ENCODE peak calls at places on chromosome 6, in nine cellular contexts. One of them, this sample, is unnamed.

GRCh38 chr6:36914227-36914794 is 28.6 kb downstream of the C6orf89 start:
- DNase-seq in SW480: peak; percentile 46
- DNase-seq in activated B cell treated with CpG ODN at 0.5 μM for 24 hours: no peak
- DNase-seq in endothelial cell: peak; percentile 67
- DNase-seq in adrenal gland: peak; percentile 67
- DNase-seq in NCI-H1092 treated with DMSO at 0.1 percent for 48 hours: no peak
- DNase-seq in Kasumi-1: no peak
- DNase-seq in HEK293T: no peak
- DNase-seq in ecto neural progenitor cell: peak; percentile 57
- DNase-seq in this sample: no peak

GRCh38 chr6:111478749-111479148 is 4.3 kb downstream of the REV3L start:
- DNase-seq in endothelial cell: no peak
- DNase-seq in SW480: no peak
- DNase-seq in adrenal gland: no peak
- DNase-seq in HEK293T: no peak
- DNase-seq in activated B cell treated with CpG ODN at 0.5 μM for 24 hours: no peak
- DNase-seq in NCI-H1092 treated with DMSO at 0.1 percent for 48 hours: peak; percentile 31
- DNase-seq in Kasumi-1: peak; percentile 80
- DNase-seq in ecto neural progenitor cell: no peak
- DNase-seq in this sample: no peak

GRCh38 chr6:105748737-105749161 is 337.4 kb upstream of the PRDM1 start:
- DNase-seq in NCI-H1092 treated with DMSO at 0.1 percent for 48 hours: no peak
- DNase-seq in endothelial cell: no peak
- DNase-seq in SW480: no peak
- DNase-seq in Kasumi-1: no peak
- DNase-seq in adrenal gland: no peak
- DNase-seq in HEK293T: no peak
- DNase-seq in ecto neural progenitor cell: no peak
- DNase-seq in activated B cell treated with CpG ODN at 0.5 μM for 24 hours: no peak
- DNase-seq in this sample: no peak

GRCh38 chr6:4021133-4021861 is 57.6 kb downstream of the FAM217A start:
- DNase-seq in HEK293T: peak; percentile 85
- DNase-seq in Kasumi-1: peak; percentile 97
- DNase-seq in endothelial cell: peak; percentile 93
- DNase-seq in SW480: peak; percentile 96
- DNase-seq in adrenal gland: peak; percentile 96
- DNase-seq in NCI-H1092 treated with DMSO at 0.1 percent for 48 hours: peak; percentile 85
- DNase-seq in ecto neural progenitor cell: peak; percentile 95
- DNase-seq in activated B cell treated with CpG ODN at 0.5 μM for 24 hours: peak; percentile 80
- DNase-seq in this sample: peak; percentile 35

GRCh38 chr6:141498980-141499379 is 633.7 kb upstream of the GJE1 start:
- DNase-seq in endothelial cell: no peak
- DNase-seq in adrenal gland: no peak
- DNase-seq in ecto neural progenitor cell: no peak
- DNase-seq in HEK293T: no peak
- DNase-seq in activated B cell treated with CpG ODN at 0.5 μM for 24 hours: no peak
- DNase-seq in Kasumi-1: no peak
- DNase-seq in NCI-H1092 treated with DMSO at 0.1 percent for 48 hours: no peak
- DNase-seq in SW480: no peak
- DNase-seq in this sample: no peak

GRCh38 chr6:37983720-37984501 is 164.4 kb downstream of the ZFAND3 start:
- DNase-seq in ecto neural progenitor cell: no peak
- DNase-seq in endothelial cell: no peak
- DNase-seq in HEK293T: no peak
- DNase-seq in adrenal gland: no peak
- DNase-seq in NCI-H1092 treated with DMSO at 0.1 percent for 48 hours: no peak
- DNase-seq in activated B cell treated with CpG ODN at 0.5 μM for 24 hours: no peak
- DNase-seq in Kasumi-1: no peak
- DNase-seq in SW480: no peak
- DNase-seq in this sample: no peak

GRCh38 chr6:143691155-143691554 is 13.4 kb downstream of the PHACTR2 start:
- DNase-seq in ecto neural progenitor cell: no peak
- DNase-seq in Kasumi-1: no peak
- DNase-seq in NCI-H1092 treated with DMSO at 0.1 percent for 48 hours: no peak
- DNase-seq in endothelial cell: no peak
- DNase-seq in activated B cell treated with CpG ODN at 0.5 μM for 24 hours: no peak
- DNase-seq in SW480: no peak
- DNase-seq in adrenal gland: no peak
- DNase-seq in HEK293T: no peak
- DNase-seq in this sample: no peak

GRCh38 chr6:148758492-148758891 is 11.7 kb downstream of the UST start:
- DNase-seq in adrenal gland: peak; percentile 45
- DNase-seq in Kasumi-1: peak; percentile 96
- DNase-seq in HEK293T: no peak
- DNase-seq in ecto neural progenitor cell: no peak
- DNase-seq in endothelial cell: no peak
- DNase-seq in NCI-H1092 treated with DMSO at 0.1 percent for 48 hours: no peak
- DNase-seq in SW480: no peak
- DNase-seq in activated B cell treated with CpG ODN at 0.5 μM for 24 hours: peak; percentile 41
- DNase-seq in this sample: peak; percentile 27

GRCh38 chr6:88519227-88520019 is 353.3 kb upstream of the CNR1 start:
- DNase-seq in NCI-H1092 treated with DMSO at 0.1 percent for 48 hours: no peak
- DNase-seq in endothelial cell: no peak
- DNase-seq in adrenal gland: no peak
- DNase-seq in activated B cell treated with CpG ODN at 0.5 μM for 24 hours: no peak
- DNase-seq in HEK293T: no peak
- DNase-seq in Kasumi-1: no peak
- DNase-seq in SW480: no peak
- DNase-seq in ecto neural progenitor cell: peak; percentile 37
- DNase-seq in this sample: no peak

GRCh38 chr6:43220439-43220951 is 8.8 kb downstream of the DNPH1 start:
- DNase-seq in NCI-H1092 treated with DMSO at 0.1 percent for 48 hours: no peak
- DNase-seq in endothelial cell: no peak
- DNase-seq in SW480: no peak
- DNase-seq in adrenal gland: no peak
- DNase-seq in Kasumi-1: no peak
- DNase-seq in HEK293T: no peak
- DNase-seq in ecto neural progenitor cell: no peak
- DNase-seq in activated B cell treated with CpG ODN at 0.5 μM for 24 hours: no peak
- DNase-seq in this sample: no peak

GRCh38 chr6:142888461-142888860 is 56.5 kb downstream of the HIVEP2 start:
- DNase-seq in adrenal gland: no peak
- DNase-seq in activated B cell treated with CpG ODN at 0.5 μM for 24 hours: no peak
- DNase-seq in NCI-H1092 treated with DMSO at 0.1 percent for 48 hours: no peak
- DNase-seq in SW480: no peak
- DNase-seq in HEK293T: no peak
- DNase-seq in ecto neural progenitor cell: no peak
- DNase-seq in Kasumi-1: no peak
- DNase-seq in endothelial cell: no peak
- DNase-seq in this sample: no peak

GRCh38 chr6:41346435-41346834 is 11.0 kb downstream of the NCR2 start:
- DNase-seq in endothelial cell: no peak
- DNase-seq in ecto neural progenitor cell: no peak
- DNase-seq in Kasumi-1: no peak
- DNase-seq in HEK293T: no peak
- DNase-seq in NCI-H1092 treated with DMSO at 0.1 percent for 48 hours: no peak
- DNase-seq in SW480: no peak
- DNase-seq in activated B cell treated with CpG ODN at 0.5 μM for 24 hours: no peak
- DNase-seq in adrenal gland: peak; percentile 11
- DNase-seq in this sample: no peak